ENCODE peak calls at places on chromosomes 6 and 20, in seven cellular contexts. One of them, this sample, is unnamed.

GRCh38 chr6:14665827-14666724 is 548.5 kb downstream of the CD83 start:
- DNase-seq in head of caudate nucleus: no peak
- DNase-seq in NCI-H2081: no peak
- DNase-seq in endothelial cell: no peak
- DNase-seq in brain microvascular endothelial cell: peak; percentile 99
- DNase-seq in activated B cell treated with CpG ODN at 0.5 μM for 24 hours: no peak
- DNase-seq in T-helper 9 cell: no peak
- DNase-seq in this sample: no peak

GRCh38 chr6:99458319-99458718 is 33.2 kb upstream of the PNISR start:
- DNase-seq in head of caudate nucleus: no peak
- DNase-seq in NCI-H2081: no peak
- DNase-seq in endothelial cell: peak; percentile 11
- DNase-seq in brain microvascular endothelial cell: peak; percentile 36
- DNase-seq in activated B cell treated with CpG ODN at 0.5 μM for 24 hours: no peak
- DNase-seq in T-helper 9 cell: no peak
- DNase-seq in this sample: no peak

GRCh38 chr6:91271807-91272206 is 684.9 kb upstream of the MAP3K7 start:
- DNase-seq in head of caudate nucleus: no peak
- DNase-seq in NCI-H2081: no peak
- DNase-seq in endothelial cell: no peak
- DNase-seq in brain microvascular endothelial cell: no peak
- DNase-seq in activated B cell treated with CpG ODN at 0.5 μM for 24 hours: no peak
- DNase-seq in T-helper 9 cell: no peak
- DNase-seq in this sample: no peak

GRCh38 chr6:28657756-28658465 is 132.2 kb downstream of the GPX5 start:
- DNase-seq in head of caudate nucleus: no peak
- DNase-seq in NCI-H2081: peak; percentile 59
- DNase-seq in endothelial cell: peak; percentile 57
- DNase-seq in brain microvascular endothelial cell: peak; percentile 53
- DNase-seq in activated B cell treated with CpG ODN at 0.5 μM for 24 hours: no peak
- DNase-seq in T-helper 9 cell: no peak
- DNase-seq in this sample: peak; percentile 48

GRCh38 chr6:79232696-79233462 is 1.6 kb downstream of the HMGN3 start:
- DNase-seq in head of caudate nucleus: no peak
- DNase-seq in NCI-H2081: no peak
- DNase-seq in endothelial cell: no peak
- DNase-seq in brain microvascular endothelial cell: no peak
- DNase-seq in activated B cell treated with CpG ODN at 0.5 μM for 24 hours: no peak
- DNase-seq in T-helper 9 cell: no peak
- DNase-seq in this sample: no peak

GRCh38 chr6:108651781-108652227 is 91.1 kb downstream of the FOXO3 start:
- DNase-seq in head of caudate nucleus: no peak
- DNase-seq in NCI-H2081: no peak
- DNase-seq in endothelial cell: no peak
- DNase-seq in brain microvascular endothelial cell: peak; percentile 54
- DNase-seq in activated B cell treated with CpG ODN at 0.5 μM for 24 hours: no peak
- DNase-seq in T-helper 9 cell: no peak
- DNase-seq in this sample: no peak

GRCh38 chr20:20367681-20368413 is at the start of gene INSM1:
- DNase-seq in head of caudate nucleus: peak; percentile 80
- DNase-seq in NCI-H2081: peak; percentile 99
- DNase-seq in endothelial cell: peak; percentile 10
- DNase-seq in brain microvascular endothelial cell: no peak
- DNase-seq in activated B cell treated with CpG ODN at 0.5 μM for 24 hours: no peak
- DNase-seq in T-helper 9 cell: no peak
- DNase-seq in this sample: no peak

GRCh38 chr6:118896339-118897136 is 2.6 kb downstream of the ASF1A start:
- DNase-seq in head of caudate nucleus: no peak
- DNase-seq in NCI-H2081: no peak
- DNase-seq in endothelial cell: no peak
- DNase-seq in brain microvascular endothelial cell: peak; percentile 40
- DNase-seq in activated B cell treated with CpG ODN at 0.5 μM for 24 hours: no peak
- DNase-seq in T-helper 9 cell: no peak
- DNase-seq in this sample: no peak

GRCh38 chr6:158027590-158028285 is 46.1 kb downstream of the SYNJ2 start:
- DNase-seq in head of caudate nucleus: no peak
- DNase-seq in NCI-H2081: no peak
- DNase-seq in endothelial cell: no peak
- DNase-seq in brain microvascular endothelial cell: no peak
- DNase-seq in activated B cell treated with CpG ODN at 0.5 μM for 24 hours: no peak
- DNase-seq in T-helper 9 cell: no peak
- DNase-seq in this sample: peak; percentile 11